ENCODE peak calls at places on chromosome 15, in seven cellular contexts. L is posterior cingulate gyrus; B is stimulated activated CD4-positive, alpha-beta T cell treated with anti-CD3 and anti-CD28 coated beads, Interleukin-12 subunit alpha, Interleukin-12 subunit beta, amount 100 ng/mL, for 4 hours; I is thoracic aorta; H is NCI-H774; X is astrocyte of the spinal cord; S is activated T-helper 9 cell treated with anti-CD3 and anti-CD28 coated beads, Interleukin-2, amount 50 U/mL, for 16 hours. W is an unnamed sample.

GRCh38 chr15:79738198-79738597 is 158.6 kb downstream of the MTHFS start:
- DNase-seq in L (no peak), B (no peak), I (no peak), H (no peak), X (no peak), S (no peak), W (no peak)

GRCh38 chr15:89628791-89629715 is 26.2 kb downstream of the KIF7 start:
- DNase-seq in L (no peak), B (no peak), I (no peak), H (no peak), X (no peak), S (no peak), W (no peak)

GRCh38 chr15:57196865-57197264 is 179.4 kb upstream of the CGNL1 start:
- DNase-seq in L (no peak), B (no peak), I (no peak), H (no peak), X (no peak), S (no peak), W (no peak)

GRCh38 chr15:63941698-63942465 is 104.4 kb downstream of the DAPK2 start:
- DNase-seq in L (no peak), B (no peak), I (no peak), H (no peak), X (no peak), S (no peak), W (no peak)

GRCh38 chr15:70196314-70197291 is 98.9 kb upstream of the TLE3 start:
- DNase-seq in L (no peak), B (peak), I (no peak), H (no peak), X (peak), S (peak), W (peak)

GRCh38 chr15:84606653-84607120 is 5.9 kb downstream of the ZSCAN2 start:
- DNase-seq in L (no peak), B (no peak), I (no peak), H (no peak), X (no peak), S (no peak), W (no peak)

GRCh38 chr15:56805466-56806146 is 72.3 kb upstream of the ZNF280D start:
- DNase-seq in L (no peak), B (no peak), I (no peak), H (no peak), X (peak), S (no peak), W (no peak)

GRCh38 chr15:68829068-68829467 is 8.4 kb upstream of the ANP32A start:
- DNase-seq in L (peak), B (no peak), I (no peak), H (no peak), X (no peak), S (no peak), W (no peak)

GRCh38 chr15:38349251-38349650 is 96.6 kb downstream of the SPRED1 start:
- DNase-seq in L (no peak), B (no peak), I (no peak), H (no peak), X (no peak), S (no peak), W (no peak)

GRCh38 chr15:91517491-91518200 is 335.9 kb upstream of the SLCO3A1 start:
- DNase-seq in L (no peak), B (no peak), I (no peak), H (no peak), X (peak), S (no peak), W (no peak)

GRCh38 chr15:87038404-87038803 is 958.7 kb downstream of the AGBL1 start:
- DNase-seq in L (no peak), B (no peak), I (no peak), H (no peak), X (no peak), S (no peak), W (no peak)

GRCh38 chr15:69997701-69998273 is 99.9 kb downstream of the TLE3 start:
- DNase-seq in L (peak), B (no peak), I (no peak), H (peak), X (peak), S (no peak), W (no peak)

GRCh38 chr15:73573572-73573971 is 59.6 kb downstream of the NPTN start:
- DNase-seq in L (no peak), B (no peak), I (no peak), H (no peak), X (peak), S (no peak), W (no peak)

GRCh38 chr15:71780349-71780976 is 29.9 kb upstream of the NR2E3 start:
- DNase-seq in L (no peak), B (peak), I (no peak), H (peak), X (peak), S (peak), W (no peak)

GRCh38 chr15:101128191-101128590 is 123.7 kb downstream of the CHSY1 start:
- DNase-seq in L (no peak), B (no peak), I (no peak), H (no peak), X (peak), S (no peak), W (no peak)

GRCh38 chr15:81073796-81074195 is 60.3 kb upstream of the CFAP161 start:
- DNase-seq in L (no peak), B (no peak), I (no peak), H (no peak), X (peak), S (no peak), W (no peak)

GRCh38 chr15:28105793-28106192 is 6.7 kb upstream of the OCA2 start:
- DNase-seq in L (no peak), B (no peak), I (no peak), H (no peak), X (no peak), S (no peak), W (no peak)

GRCh38 chr15:70788114-70789049 is 25.0 kb upstream of the UACA start:
- DNase-seq in L (no peak), B (no peak), I (no peak), H (no peak), X (peak), S (no peak), W (no peak)